ENCODE peak calls at places on chromosomes 2 and 18, in seven cellular contexts. One of them, this sample, is unnamed.

GRCh38 chr18:59516356-59517155 is 157.5 kb upstream of the LMAN1 start:
- DNase-seq in dermis blood vessel endothelial cell: peak
- DNase-seq in NCI-H146: no peak
- DNase-seq in uterus: peak
- DNase-seq in heart left ventricle: peak
- DNase-seq in H54: peak
- DNase-seq in dorsolateral prefrontal cortex: no peak
- DNase-seq in this sample: peak

GRCh38 chr2:28761420-28761819 is 9.8 kb downstream of the PPP1CB start:
- DNase-seq in dermis blood vessel endothelial cell: no peak
- DNase-seq in NCI-H146: no peak
- DNase-seq in uterus: no peak
- DNase-seq in heart left ventricle: no peak
- DNase-seq in H54: no peak
- DNase-seq in dorsolateral prefrontal cortex: no peak
- DNase-seq in this sample: no peak

GRCh38 chr2:84959045-84959493 is 11.9 kb upstream of the KCMF1 start:
- DNase-seq in dermis blood vessel endothelial cell: peak
- DNase-seq in NCI-H146: no peak
- DNase-seq in uterus: no peak
- DNase-seq in heart left ventricle: no peak
- DNase-seq in H54: no peak
- DNase-seq in dorsolateral prefrontal cortex: no peak
- DNase-seq in this sample: no peak

GRCh38 chr2:172412996-172413492 is 14.3 kb upstream of the ITGA6 start:
- DNase-seq in dermis blood vessel endothelial cell: no peak
- DNase-seq in NCI-H146: no peak
- DNase-seq in uterus: no peak
- DNase-seq in heart left ventricle: no peak
- DNase-seq in H54: no peak
- DNase-seq in dorsolateral prefrontal cortex: no peak
- DNase-seq in this sample: no peak

GRCh38 chr2:19623488-19623887 is 265.1 kb upstream of the OSR1 start:
- DNase-seq in dermis blood vessel endothelial cell: peak
- DNase-seq in NCI-H146: no peak
- DNase-seq in uterus: no peak
- DNase-seq in heart left ventricle: no peak
- DNase-seq in H54: no peak
- DNase-seq in dorsolateral prefrontal cortex: no peak
- DNase-seq in this sample: no peak

GRCh38 chr2:234472155-234472554 is 24.7 kb downstream of the ARL4C start:
- DNase-seq in dermis blood vessel endothelial cell: no peak
- DNase-seq in NCI-H146: no peak
- DNase-seq in uterus: no peak
- DNase-seq in heart left ventricle: no peak
- DNase-seq in H54: no peak
- DNase-seq in dorsolateral prefrontal cortex: no peak
- DNase-seq in this sample: peak

GRCh38 chr2:134367216-134367615 is 113.3 kb downstream of the MGAT5 start:
- DNase-seq in dermis blood vessel endothelial cell: no peak
- DNase-seq in NCI-H146: no peak
- DNase-seq in uterus: no peak
- DNase-seq in heart left ventricle: no peak
- DNase-seq in H54: no peak
- DNase-seq in dorsolateral prefrontal cortex: no peak
- DNase-seq in this sample: no peak

GRCh38 chr2:68789603-68790002 is 55.0 kb downstream of the ARHGAP25 start:
- DNase-seq in dermis blood vessel endothelial cell: no peak
- DNase-seq in NCI-H146: no peak
- DNase-seq in uterus: no peak
- DNase-seq in heart left ventricle: no peak
- DNase-seq in H54: no peak
- DNase-seq in dorsolateral prefrontal cortex: no peak
- DNase-seq in this sample: no peak

GRCh38 chr2:212421571-212422334 is 116.8 kb downstream of the ERBB4 start:
- DNase-seq in dermis blood vessel endothelial cell: no peak
- DNase-seq in NCI-H146: no peak
- DNase-seq in uterus: no peak
- DNase-seq in heart left ventricle: no peak
- DNase-seq in H54: no peak
- DNase-seq in dorsolateral prefrontal cortex: no peak
- DNase-seq in this sample: no peak

GRCh38 chr18:77124452-77124922 is 8.1 kb downstream of the MBP start:
- DNase-seq in dermis blood vessel endothelial cell: no peak
- DNase-seq in NCI-H146: no peak
- DNase-seq in uterus: no peak
- DNase-seq in heart left ventricle: no peak
- DNase-seq in H54: no peak
- DNase-seq in dorsolateral prefrontal cortex: no peak
- DNase-seq in this sample: no peak

GRCh38 chr18:55739488-55739887 is 151.5 kb upstream of the TCF4 start:
- DNase-seq in dermis blood vessel endothelial cell: no peak
- DNase-seq in NCI-H146: no peak
- DNase-seq in uterus: no peak
- DNase-seq in heart left ventricle: no peak
- DNase-seq in H54: no peak
- DNase-seq in dorsolateral prefrontal cortex: no peak
- DNase-seq in this sample: no peak